ENCODE peak calls at places on chromosomes 7 and 10, in nine cellular contexts. W is spleen, B is K562, Z is HCT116, X is A549, S is IMR-90, C is prostate gland, E is esophagus squamous epithelium, D is adrenal gland. M is an unnamed sample.

GRCh38 chr7:135795846-135796570 is 47.4 kb upstream of the FAM180A start:
- DNase-seq in W (no peak), B (no peak), Z (no peak), X (no peak), S (no peak), C (no peak), E (no peak), D (no peak), M (no peak)

GRCh38 chr10:5655003-5655600 is 11.3 kb downstream of the ASB13 start:
- DNase-seq in W (no peak), B (no peak), Z (no peak), X (no peak), S (no peak), C (no peak), E (no peak), D (peak), M (no peak)

GRCh38 chr10:14605231-14605925 is 169.3 kb downstream of the FAM107B start:
- DNase-seq in W (no peak), B (no peak), Z (peak), X (peak), S (peak), C (no peak), E (no peak), D (no peak), M (no peak)

GRCh38 chr10:115092555-115093285 is 445 bp upstream of the ATRNL1 start:
- DNase-seq in W (peak), B (no peak), Z (no peak), X (peak), S (peak), C (no peak), E (no peak), D (peak), M (no peak)

GRCh38 chr7:40301486-40302065 is 166.8 kb downstream of the SUGCT start:
- DNase-seq in W (no peak), B (no peak), Z (no peak), X (no peak), S (peak), C (no peak), E (no peak), D (no peak), M (no peak)

GRCh38 chr7:7792089-7792488 is 73.7 kb upstream of the RPA3 start:
- DNase-seq in W (no peak), B (no peak), Z (no peak), X (no peak), S (no peak), C (no peak), E (no peak), D (no peak), M (no peak)

GRCh38 chr7:30145521-30145920 is 10.7 kb downstream of the MTURN start:
- DNase-seq in W (no peak), B (no peak), Z (no peak), X (no peak), S (no peak), C (no peak), E (no peak), D (no peak), M (no peak)

GRCh38 chr7:7630626-7631329 is 9.8 kb upstream of the UMAD1 start:
- DNase-seq in W (no peak), B (no peak), Z (no peak), X (no peak), S (no peak), C (no peak), E (no peak), D (no peak), M (no peak)

GRCh38 chr10:70367195-70367796 is 15.1 kb downstream of the LRRC20 start:
- DNase-seq in W (no peak), B (no peak), Z (no peak), X (peak), S (peak), C (no peak), E (no peak), D (no peak), M (no peak)

GRCh38 chr7:87398441-87398840 is 53.0 kb downstream of the CROT start:
- DNase-seq in W (no peak), B (no peak), Z (no peak), X (no peak), S (peak), C (no peak), E (no peak), D (no peak), M (no peak)

GRCh38 chr10:112279482-112279881 is 3.7 kb upstream of the TECTB start:
- DNase-seq in W (no peak), B (no peak), Z (no peak), X (no peak), S (no peak), C (no peak), E (no peak), D (no peak), M (no peak)

GRCh38 chr10:56470701-56471100 is 109.6 kb upstream of the ZWINT start:
- DNase-seq in W (no peak), B (no peak), Z (no peak), X (no peak), S (no peak), C (no peak), E (no peak), D (no peak), M (no peak)
- H3K4me3 ChIP-seq in W (no peak), B (no peak), Z (no peak), X (no peak), S (no peak), C (no peak), E (no peak), D (no peak), M (no peak)

GRCh38 chr7:5827755-5828154 is 46.3 kb upstream of the RNF216 start:
- DNase-seq in W (peak), B (peak), Z (peak), X (peak), S (no peak), C (no peak), E (no peak), D (no peak), M (no peak)

GRCh38 chr7:5824297-5824610 is 42.8 kb upstream of the RNF216 start:
- DNase-seq in W (peak), B (peak), Z (no peak), X (no peak), S (no peak), C (no peak), E (no peak), D (no peak), M (no peak)

DNA sequence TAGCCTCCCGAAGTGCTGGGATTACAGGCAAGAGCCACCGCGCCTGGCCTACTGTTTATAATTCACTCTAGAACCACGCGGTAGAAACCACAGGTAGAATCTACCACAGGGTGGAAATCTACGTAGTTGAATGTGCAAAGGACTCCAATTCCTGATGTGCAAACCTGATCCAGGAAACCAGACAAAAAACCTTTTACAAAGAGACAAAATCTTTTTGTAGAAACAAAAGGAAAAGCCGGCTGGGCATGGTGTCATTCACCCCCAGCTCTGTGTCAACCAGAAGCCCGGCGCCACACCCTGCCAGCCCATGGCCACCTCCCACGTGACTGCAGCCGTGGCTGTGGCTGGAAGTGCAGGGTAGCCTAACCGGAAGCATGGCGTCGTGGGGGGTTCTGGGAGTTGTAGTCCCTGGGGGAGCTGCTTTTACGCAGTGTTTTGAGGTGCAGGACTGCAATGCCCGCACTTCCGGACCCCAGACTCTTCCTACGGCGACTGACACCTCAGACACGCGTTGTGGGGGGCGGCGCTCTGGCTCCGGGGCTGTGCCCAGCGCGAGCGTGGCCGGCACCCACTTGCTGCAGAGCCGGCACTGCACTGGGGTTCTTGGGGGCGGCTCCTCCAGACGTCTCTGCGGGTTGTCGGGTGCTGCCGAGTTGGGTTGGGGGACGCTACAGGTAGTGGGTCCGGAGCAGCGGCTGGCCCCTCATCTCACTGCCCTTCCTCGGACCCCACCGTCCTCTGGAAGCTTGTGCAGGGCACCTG is 41.5 kb upstream of the RNF216 start:
- DNase-seq in W (peak), B (peak), Z (peak), X (peak), S (peak), C (peak), E (peak), D (peak), M (peak)
- TF ChIP-seq CTCF in W (peak), B (peak), Z (no peak), X (no peak), S (no peak), C (peak), E (peak), D (no peak), M (no peak)

DNA sequence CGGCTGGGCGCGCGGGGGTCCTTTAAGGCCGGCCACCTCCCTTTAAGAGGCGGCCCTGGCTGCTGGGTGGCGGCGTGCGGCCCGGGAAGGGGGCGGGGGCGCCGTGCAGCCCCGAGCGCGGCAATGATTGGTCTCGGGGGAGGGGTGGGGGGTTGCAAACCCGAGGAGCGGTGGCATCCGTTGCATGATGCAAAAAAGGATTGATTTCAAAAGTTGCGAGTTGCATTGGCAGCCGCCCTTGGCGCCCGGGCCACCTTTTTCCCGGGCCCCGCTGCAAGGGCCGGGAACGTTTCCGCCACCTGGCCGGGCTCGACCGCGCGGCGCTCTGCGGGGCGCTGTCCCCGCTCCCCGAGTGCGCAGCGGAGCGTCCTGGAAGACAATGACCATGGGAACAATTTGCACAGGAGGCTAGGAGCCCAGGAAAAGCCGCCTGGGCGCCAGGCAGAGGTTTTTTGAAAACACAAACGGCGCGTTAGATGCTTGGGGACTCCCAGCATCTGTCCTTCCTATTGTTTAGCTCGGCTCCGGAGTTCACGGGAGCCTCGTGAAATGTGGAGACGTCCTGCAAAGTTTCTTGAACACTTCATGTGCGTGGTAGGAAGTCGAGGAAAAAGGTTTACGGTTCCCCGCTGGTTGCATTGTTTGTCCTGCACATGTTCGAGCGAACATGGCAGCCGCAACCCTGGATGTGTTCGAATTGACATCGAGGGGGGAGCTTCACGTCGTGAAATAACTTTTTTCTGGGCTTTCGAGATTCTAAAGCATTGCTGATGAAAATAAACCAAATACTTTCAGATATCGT is at the start of gene SEPHS1:
- DNase-seq in W (peak), B (peak), Z (peak), X (peak), S (peak), C (peak), E (no peak), D (peak), M (peak)
- TF ChIP-seq POLR2A in W (no peak), B (no peak), Z (peak), X (peak), S (no peak), C (no peak), E (no peak), D (peak), M (no peak)

GRCh38 chr10:29408847-29409240 is 120.0 kb downstream of the LYZL1 start:
- DNase-seq in W (no peak), B (peak), Z (no peak), X (no peak), S (no peak), C (no peak), E (no peak), D (no peak), M (no peak)
- H3K4me3 ChIP-seq in W (peak), B (peak), Z (peak), X (peak), S (peak), C (peak), E (peak), D (no peak), M (peak)

GRCh38 chr7:122802211-122802833 is 83.9 kb downstream of the CADPS2 start:
- DNase-seq in W (no peak), B (no peak), Z (no peak), X (no peak), S (no peak), C (peak), E (no peak), D (peak), M (no peak)

GRCh38 chr7:122803851-122804250 is 82.4 kb downstream of the CADPS2 start:
- DNase-seq in W (no peak), B (no peak), Z (no peak), X (no peak), S (no peak), C (no peak), E (no peak), D (no peak), M (no peak)

GRCh38 chr7:122803323-122803722 is 82.9 kb downstream of the CADPS2 start:
- DNase-seq in W (no peak), B (no peak), Z (peak), X (peak), S (no peak), C (no peak), E (no peak), D (peak), M (no peak)
- TF ChIP-seq CTCF in W (no peak), B (no peak), Z (peak), X (peak), S (no peak), C (peak), E (peak), D (peak), M (no peak)

GRCh38 chr7:27174077-27175004 is at the start of gene HOXA10:
- DNase-seq in W (peak), B (no peak), Z (no peak), X (no peak), S (no peak), C (peak), E (no peak), D (peak), M (peak)

GRCh38 chr7:27171636-27172387 is 2.3 kb downstream of the HOXA10 start:
- DNase-seq in W (peak), B (no peak), Z (no peak), X (no peak), S (no peak), C (no peak), E (no peak), D (peak), M (no peak)

GRCh38 chr7:27173412-27174076 is 576 bp downstream of the HOXA10 start:
- DNase-seq in W (peak), B (no peak), Z (no peak), X (no peak), S (no peak), C (no peak), E (no peak), D (peak), M (peak)

GRCh38 chr7:27172388-27172774 is 1.7 kb downstream of the HOXA10 start:
- DNase-seq in W (peak), B (no peak), Z (no peak), X (no peak), S (no peak), C (no peak), E (no peak), D (peak), M (no peak)

DNA sequence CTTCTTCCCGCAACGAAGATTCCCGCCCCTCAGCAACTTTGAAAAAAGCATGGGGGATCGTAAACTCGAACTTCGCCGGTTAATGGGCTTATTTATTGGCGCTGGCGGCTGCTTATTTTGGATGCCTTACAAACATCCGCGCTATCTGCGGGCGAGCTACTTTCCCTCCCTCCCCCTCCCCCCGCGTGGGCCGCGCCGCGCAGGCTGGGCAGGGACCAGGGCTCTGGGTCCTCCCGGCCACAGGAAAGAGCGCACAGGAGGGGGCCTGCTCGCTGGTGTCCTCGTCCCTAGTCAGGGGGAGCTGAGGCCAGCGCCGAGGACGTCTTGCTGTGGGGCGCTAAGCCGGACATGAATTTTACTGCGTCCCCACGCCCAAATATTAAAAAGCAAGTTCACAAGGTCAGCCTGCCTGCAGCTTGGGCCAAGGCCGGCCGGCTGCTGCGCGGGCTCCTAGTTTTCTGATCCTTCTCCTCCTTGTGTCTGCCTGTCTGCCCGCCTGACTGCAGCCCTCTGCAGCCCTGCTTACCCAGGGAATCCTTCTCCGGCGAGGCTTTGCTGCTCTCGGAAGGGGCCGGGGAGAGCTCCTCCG is 1.2 kb downstream of the HOXA10 start:
- DNase-seq in W (peak), B (no peak), Z (no peak), X (peak), S (no peak), C (peak), E (no peak), D (peak), M (no peak)
- TF ChIP-seq POLR2A in W (no peak), B (no peak), Z (peak), X (no peak), S (no peak), C (peak), E (no peak), D (peak), M (no peak)

DNA sequence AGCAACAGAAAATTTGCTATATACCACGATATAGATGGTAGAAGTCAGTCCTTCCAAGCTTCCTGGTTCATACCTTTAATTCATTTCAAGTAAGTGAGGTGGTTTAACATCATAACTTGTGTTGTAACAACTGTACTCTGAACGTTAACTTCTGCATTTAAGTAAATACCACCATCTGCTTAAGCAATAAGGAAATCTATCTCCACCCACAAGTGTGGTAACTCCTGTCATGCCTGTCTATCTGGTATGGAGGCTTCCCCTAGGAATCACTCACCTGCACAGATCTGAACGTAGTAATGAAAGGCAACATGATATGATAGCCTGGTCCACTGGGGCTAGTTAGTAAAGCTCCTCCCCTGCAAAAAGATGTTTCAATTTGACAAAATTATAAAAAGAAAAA is 2.3 kb downstream of the ERLIN1 start:
- DNase-seq in W (no peak), B (peak), Z (no peak), X (peak), S (peak), C (peak), E (no peak), D (no peak), M (no peak)
- H3K4me3 ChIP-seq in W (no peak), B (no peak), Z (no peak), X (no peak), S (no peak), C (no peak), E (no peak), D (no peak), M (no peak)

M was measured in lower leg skin.